ENCODE peak calls at places on chromosome 21, in five cellular contexts. Z is mesendoderm; D is CD8-positive, alpha-beta memory T cell; S is fibroblast of lung; H is heart left ventricle. Y is an unnamed sample.

GRCh38 chr21:29481081-29481480 is 182.4 kb downstream of the BACH1 start:
- DNase-seq in Z (no peak), D (no peak), H (no peak), S (no peak), Y (no peak)

GRCh38 chr21:16072176-16072575 is 342.4 kb downstream of the USP25 start:
- DNase-seq in D (no peak), H (no peak), Z (no peak), S (no peak), Y (no peak)

GRCh38 chr21:45863751-45864150 is 117.8 kb upstream of the COL6A1 start:
- DNase-seq in S (no peak), D (no peak), H (no peak), Z (no peak), Y (no peak)

GRCh38 chr21:46325073-46325912 is 1.3 kb downstream of the PCNT start:
- DNase-seq in Z (peak; percentile 88), S (peak; percentile 40), H (peak; percentile 39), D (no peak), Y (peak; percentile 25)

GRCh38 chr21:29875873-29876272 is 63.9 kb downstream of the GRIK1 start:
- DNase-seq in H (no peak), S (no peak), D (no peak), Z (no peak), Y (no peak)

GRCh38 chr21:45918835-45919467 is 62.6 kb upstream of the COL6A1 start:
- DNase-seq in H (no peak), Z (peak; percentile 7), D (no peak), S (no peak), Y (no peak)

GRCh38 chr21:17802568-17802967 is 16.6 kb downstream of the C21orf91 start:
- DNase-seq in S (peak; percentile 31), Z (no peak), H (no peak), D (no peak), Y (no peak)

GRCh38 chr21:28239345-28239744 is 753.3 kb downstream of the LTN1 start:
- DNase-seq in H (peak; percentile 58), D (no peak), S (peak; percentile 49), Z (no peak), Y (no peak)

GRCh38 chr21:15826908-15827601 is 97.3 kb downstream of the USP25 start:
- DNase-seq in H (no peak), Z (no peak), S (no peak), D (no peak), Y (no peak)

GRCh38 chr21:23930565-23930964 is 1676.7 kb downstream of the MRPL39 start:
- DNase-seq in Z (no peak), H (no peak), S (no peak), D (no peak), Y (no peak)

GRCh38 chr21:34536820-34537219 is 24.8 kb upstream of the KCNE1 start:
- DNase-seq in S (no peak), Z (peak; percentile 86), H (no peak), D (no peak), Y (no peak)

GRCh38 chr21:46161180-46161799 is 5.9 kb upstream of the FTCD start:
- DNase-seq in Z (no peak), D (no peak), H (peak; percentile 14), S (no peak), Y (peak; percentile 7)

GRCh38 chr21:28538987-28539622 is 453.6 kb downstream of the LTN1 start:
- DNase-seq in D (no peak), S (peak; percentile 91), Z (no peak), H (no peak), Y (no peak)

GRCh38 chr21:34947122-34947534 is 102.0 kb downstream of the RUNX1 start:
- DNase-seq in Z (no peak), H (no peak), S (peak; percentile 39), D (no peak), Y (no peak)

GRCh38 chr21:16370176-16370575 is 640.4 kb downstream of the USP25 start:
- DNase-seq in D (no peak), Z (no peak), S (no peak), H (no peak), Y (no peak)

GRCh38 chr21:29190920-29191319 is 60.5 kb downstream of the MAP3K7CL start:
- DNase-seq in S (peak; percentile 73), D (no peak), H (no peak), Z (no peak), Y (no peak)

GRCh38 chr21:38413958-38414506 is 84.2 kb downstream of the ERG start:
- DNase-seq in Z (peak; percentile 16), H (no peak), S (peak; percentile 40), D (no peak), Y (no peak)

GRCh38 chr21:21612446-21612845 is 614.2 kb downstream of the NCAM2 start:
- DNase-seq in D (no peak), Z (peak; percentile 89), H (no peak), S (peak; percentile 97), Y (no peak)

GRCh38 chr21:21463456-21463855 is 465.2 kb downstream of the NCAM2 start:
- DNase-seq in H (no peak), D (no peak), S (no peak), Z (no peak), Y (no peak)

GRCh38 chr21:35619184-35619583 is 441.1 kb downstream of the SETD4 start:
- DNase-seq in H (no peak), Z (peak; percentile 51), D (no peak), S (no peak), Y (no peak)

GRCh38 chr21:29257701-29258100 is 41.0 kb upstream of the BACH1 start:
- DNase-seq in S (no peak), Z (no peak), H (no peak), D (no peak), Y (no peak)

GRCh38 chr21:29372063-29372802 is 73.5 kb downstream of the BACH1 start:
- DNase-seq in Z (peak; percentile 87), D (peak; percentile 63), H (peak; percentile 35), S (peak; percentile 89), Y (peak; percentile 49)

GRCh38 chr21:31630062-31630711 is 29.3 kb upstream of the SOD1 start:
- DNase-seq in S (peak; percentile 96), H (no peak), Z (no peak), D (no peak), Y (no peak)

GRCh38 chr21:17777321-17777720 is 41.8 kb downstream of the C21orf91 start:
- DNase-seq in D (no peak), Z (no peak), S (no peak), H (no peak), Y (no peak)

GRCh38 chr21:28439246-28439645 is 553.4 kb downstream of the LTN1 start:
- DNase-seq in D (no peak), S (peak; percentile 51), H (no peak), Z (no peak), Y (no peak)

GRCh38 chr21:31158789-31159581 is 120.7 kb upstream of the KRTAP19-8 start:
- DNase-seq in S (peak; percentile 31), D (peak; percentile 62), Z (peak; percentile 40), H (no peak), Y (no peak)

GRCh38 chr21:45590246-45590725 is 48.0 kb upstream of the SLC19A1 start:
- DNase-seq in D (no peak), S (peak; percentile 70), H (peak; percentile 65), Z (peak; percentile 58), Y (peak; percentile 71)

GRCh38 chr21:17732306-17732705 is 86.8 kb downstream of the C21orf91 start:
- DNase-seq in D (no peak), S (no peak), H (no peak), Z (no peak), Y (no peak)

GRCh38 chr21:15732290-15732995 is 2.7 kb downstream of the USP25 start:
- DNase-seq in D (peak; percentile 65), Z (no peak), H (no peak), S (peak; percentile 65), Y (no peak)

GRCh38 chr21:35827004-35827403 is 233.3 kb downstream of the SETD4 start:
- DNase-seq in D (no peak), H (no peak), Z (no peak), S (no peak), Y (no peak)

GRCh38 chr21:17402885-17403477 is 109.9 kb upstream of the CXADR start:
- DNase-seq in H (no peak), S (peak; percentile 63), D (no peak), Z (no peak), Y (no peak)

GRCh38 chr21:44425307-44425894 is 29.9 kb upstream of the LRRC3 start:
- DNase-seq in S (no peak), D (no peak), H (no peak), Z (no peak), Y (no peak)
- H3K4me3 ChIP-seq in S (no peak overlapping the region), D (no peak overlapping the region), H (no peak overlapping the region), Z (no peak overlapping the region), Y (no peak overlapping the region)

GRCh38 chr21:39641827-39642450 is 29.2 kb downstream of the B3GALT5 start:
- DNase-seq in Z (no peak), H (no peak), D (no peak), S (no peak), Y (no peak)

GRCh38 chr21:39640754-39641153 is 28.0 kb downstream of the B3GALT5 start:
- DNase-seq in S (no peak), H (no peak), D (no peak), Z (no peak), Y (no peak)

GRCh38 chr21:39637197-39637970 is 24.6 kb downstream of the B3GALT5 start:
- DNase-seq in D (no peak), S (no peak), Z (peak; percentile 51), H (no peak), Y (no peak)

GRCh38 chr21:39634507-39634906 is 21.8 kb downstream of the B3GALT5 start:
- DNase-seq in H (no peak), D (no peak), S (no peak), Z (no peak), Y (no peak)

DNA sequence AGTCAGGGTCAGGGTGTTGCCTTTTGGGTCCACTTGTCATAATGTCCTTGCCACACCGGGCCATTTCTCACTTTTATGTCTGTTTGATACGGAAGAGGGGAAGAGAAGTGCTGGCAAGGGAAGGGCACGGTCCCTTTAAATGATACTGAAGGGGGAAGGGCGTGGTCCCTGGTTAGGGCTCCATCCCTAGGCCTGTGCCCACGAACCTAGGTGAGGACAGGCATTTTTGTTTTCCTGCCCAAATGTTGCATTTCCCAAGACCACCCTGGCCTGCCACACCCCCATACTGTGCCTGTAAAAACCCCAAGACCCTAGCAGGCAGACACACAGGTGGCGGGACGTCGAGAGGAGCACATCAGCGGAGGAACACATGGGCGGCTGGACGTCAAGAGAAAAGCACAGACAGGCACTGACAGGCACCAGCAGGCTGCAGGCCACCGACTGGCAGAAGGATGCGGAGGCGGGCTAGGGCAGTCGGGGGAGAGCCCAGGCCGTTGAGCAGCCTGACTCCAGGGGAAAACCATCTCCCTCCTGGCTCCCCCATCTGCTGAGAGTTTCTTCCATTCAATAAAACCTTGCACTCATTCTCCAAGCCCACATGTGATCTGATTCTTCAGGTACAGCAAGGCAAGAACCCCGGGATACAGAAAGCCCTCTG is 25.4 kb downstream of the B3GALT5 start:
- DNase-seq in H (no peak), Z (no peak), S (no peak), D (no peak), Y (no peak)
- H3K27ac ChIP-seq in H (no peak overlapping the region), Z (peak overlapping the region; percentile 10), S (no peak overlapping the region), D (no peak overlapping the region), Y (no peak overlapping the region)

DNA sequence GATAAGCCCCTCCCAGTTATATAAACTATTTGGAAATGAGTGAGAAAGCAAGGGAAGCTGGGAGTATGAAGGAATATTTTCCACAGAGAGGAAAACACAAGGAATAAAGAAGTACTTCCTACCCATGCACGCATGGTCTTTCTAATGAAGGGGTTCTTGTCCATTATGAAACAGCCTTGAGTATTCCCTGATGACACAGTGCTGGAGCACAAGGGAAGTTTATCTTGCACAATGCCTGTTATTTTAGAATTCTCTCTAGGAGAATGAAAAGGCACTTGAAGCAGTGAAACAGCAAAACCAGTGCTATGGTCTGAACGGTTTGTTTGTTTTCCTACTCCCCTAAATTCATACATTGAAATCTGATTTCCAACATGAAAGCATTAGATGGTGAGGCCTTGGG is 38.6 kb upstream of the ADAMTS1 start:
- DNase-seq in D (no peak), H (no peak), Z (no peak), S (peak; percentile 8), Y (no peak)
- H3K4me1 ChIP-seq in D (no peaks in the 10 kb centered on the region), H (no peaks in the 10 kb centered on the region), Z (no peaks in the 10 kb centered on the region), S (no peaks in the 10 kb centered on the region), Y (no peaks in the 10 kb centered on the region)

GRCh38 chr21:37370152-37371040 is 3.8 kb downstream of the DYRK1A start:
- DNase-seq in S (peak; percentile 79), H (no peak), D (no peak), Z (no peak), Y (no peak)
- H3K4me3 ChIP-seq in S (peak overlapping the region; percentile 86), H (peak overlapping the region; percentile 92), D (peak overlapping the region; percentile 80), Z (no peak overlapping the region), Y (peak overlapping the region; percentile 86)

Y was measured in CD8-positive, alpha-beta T cell.